ENCODE peak calls at places on chromosomes 4 and X, in eight cellular contexts. V is A549, N is HepG2, Y is ovary, C is suprapubic skin, F is tibial nerve, P is upper lobe of left lung, D is stomach. L is an unnamed sample.

GRCh38 chrX:140766024-140766611 is 56.6 kb downstream of the LINC00632 start:
- DNase-seq in P (no peak), C (no peak), Y (peak; percentile 28), N (peak; percentile 27), V (peak; percentile 68), F (peak; percentile 23), D (peak; percentile 37), L (no peak)

GRCh38 chr4:7487998-7488671 is 53.4 kb upstream of the PSAPL1 start:
- DNase-seq in D (no peak), N (no peak), C (no peak), V (no peak), P (no peak), Y (no peak), F (no peak), L (no peak)

GRCh38 chr4:54499308-54500074 is 158.3 kb upstream of the KIT start:
- DNase-seq in Y (no peak), N (no peak), V (no peak), P (no peak), C (no peak), F (no peak), D (no peak), L (peak; percentile 77)

GRCh38 chr4:115090483-115091075 is 22.8 kb downstream of the NDST4 start:
- DNase-seq in N (peak; percentile 24), Y (no peak), D (no peak), F (no peak), V (peak; percentile 5), P (no peak), C (no peak), L (no peak)

GRCh38 chr4:153488719-153489384 is 22.7 kb downstream of the TMEM131L start:
- DNase-seq in V (no peak), Y (no peak), N (no peak), D (no peak), C (no peak), P (peak; percentile 67), F (no peak), L (peak; percentile 82)

GRCh38 chr4:109079177-109079576 is 223.3 kb downstream of the COL25A1 start:
- DNase-seq in P (no peak), Y (no peak), N (no peak), C (no peak), F (no peak), V (no peak), D (no peak), L (no peak)

GRCh38 chr4:14853186-14853946 is 148.9 kb upstream of the CPEB2 start:
- DNase-seq in C (no peak), N (no peak), Y (no peak), V (peak; percentile 39), F (no peak), P (no peak), D (no peak), L (no peak)

GRCh38 chr4:87851955-87852354 is 19.2 kb downstream of the MEPE start:
- DNase-seq in D (no peak), F (no peak), N (no peak), P (no peak), C (no peak), Y (no peak), V (no peak), L (no peak)

GRCh38 chr4:68342139-68342538 is 7.8 kb downstream of the YTHDC1 start:
- DNase-seq in V (peak; percentile 28), D (no peak), N (no peak), C (no peak), F (no peak), P (no peak), Y (no peak), L (no peak)

GRCh38 chr4:162683659-162684370 is 482.9 kb downstream of the NAF1 start:
- DNase-seq in V (peak; percentile 87), P (no peak), N (peak; percentile 77), C (no peak), F (no peak), D (no peak), Y (no peak), L (no peak)

GRCh38 chr4:7423801-7424552 is 10.8 kb downstream of the PSAPL1 start:
- DNase-seq in P (no peak), Y (peak; percentile 6), F (no peak), C (peak; percentile 67), V (no peak), D (peak; percentile 14), N (no peak), L (no peak)

GRCh38 chr4:150219841-150220240 is 141.6 kb downstream of the DCLK2 start:
- DNase-seq in V (no peak), Y (no peak), P (no peak), C (no peak), N (no peak), D (no peak), F (no peak), L (no peak)

GRCh38 chr4:155025762-155026457 is 182.5 kb upstream of the NPY2R start:
- DNase-seq in N (peak; percentile 48), C (no peak), V (peak; percentile 70), F (no peak), P (no peak), D (peak; percentile 63), Y (no peak), L (no peak)

GRCh38 chrX:21658152-21658737 is at the start of gene KLHL34:
- DNase-seq in Y (no peak), V (no peak), C (no peak), D (no peak), F (no peak), N (no peak), P (peak; percentile 54), L (no peak)

GRCh38 chr4:184251680-184252000 is 34.0 kb upstream of the ENPP6 start:
- DNase-seq in V (no peak), F (no peak), D (no peak), Y (no peak), N (no peak), C (no peak), P (no peak), L (peak; percentile 72)

GRCh38 chr4:10006236-10006603 is 15.1 kb downstream of the SLC2A9 start:
- DNase-seq in D (peak; percentile 71), P (no peak), C (no peak), F (no peak), Y (no peak), V (peak; percentile 75), N (peak; percentile 86), L (no peak)
- TF ChIP-seq EP300 in D (no peak), P (no peak), C (no peak), F (peak; percentile 90), Y (no peak), V (no peak), N (peak; percentile 58), L (no peak)

GRCh38 chr4:120753854-120754253 is 168.7 kb downstream of the PRDM5 start:
- DNase-seq in F (no peak), D (no peak), Y (no peak), P (no peak), C (no peak), V (no peak), N (no peak), L (no peak)
- TF ChIP-seq EP300 in F (no peak), D (no peak), Y (no peak), P (no peak), C (no peak), V (no peak), N (no peak), L (no peak)

DNA sequence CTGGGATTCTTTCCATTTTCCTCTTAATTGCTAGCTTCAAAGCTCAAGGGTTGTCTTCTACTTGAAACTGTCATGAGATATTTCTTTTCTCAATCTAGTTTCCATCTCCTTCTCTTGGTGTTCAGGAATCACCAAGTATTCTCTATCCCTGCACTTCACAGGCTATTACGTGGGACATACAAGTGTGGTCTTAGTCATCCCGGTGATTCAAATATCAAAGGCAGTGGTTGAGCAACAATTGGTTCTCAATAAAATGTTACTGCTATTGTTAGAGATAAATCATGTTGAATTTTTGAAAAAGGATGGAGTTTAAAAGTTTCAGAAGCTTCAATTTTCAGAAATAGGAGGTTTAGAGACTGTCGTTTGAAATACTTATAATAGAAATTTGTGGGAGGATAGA is 812.9 kb downstream of the FSTL5 start:
- DNase-seq in C (no peak), N (no peak), D (no peak), Y (no peak), F (no peak), P (no peak), V (no peak), L (no peak)
- TF ChIP-seq EP300 in C (no peak), N (no peak), D (no peak), Y (no peak), F (no peak), P (no peak), V (no peak), L (no peak)

DNA sequence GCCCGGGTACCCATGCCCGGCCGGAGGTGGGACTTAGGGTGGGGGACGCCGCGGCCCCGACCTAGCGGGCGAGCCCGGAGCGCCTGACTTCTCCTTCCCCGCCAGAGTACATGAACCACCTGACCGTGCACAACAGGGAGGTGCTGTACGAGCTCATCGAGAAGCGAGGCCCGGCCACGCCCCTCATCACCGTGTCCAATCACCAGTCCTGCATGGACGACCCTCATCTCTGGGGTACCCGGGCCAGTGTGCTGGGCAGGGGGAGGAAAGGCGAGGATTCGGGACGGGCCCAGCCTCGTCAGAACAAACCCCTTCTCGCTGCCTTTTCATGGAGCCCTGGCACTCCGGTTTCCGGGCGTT is 622 bp downstream of the TAFAZZIN start:
- DNase-seq in V (peak; percentile 67), C (no peak), P (no peak), Y (peak; percentile 76), D (peak; percentile 67), N (peak; percentile 45), F (peak; percentile 42), L (no peak)
- TF ChIP-seq EP300 in V (no peak), C (no peak), P (no peak), Y (no peak), D (no peak), N (no peak), F (no peak), L (no peak)

DNA sequence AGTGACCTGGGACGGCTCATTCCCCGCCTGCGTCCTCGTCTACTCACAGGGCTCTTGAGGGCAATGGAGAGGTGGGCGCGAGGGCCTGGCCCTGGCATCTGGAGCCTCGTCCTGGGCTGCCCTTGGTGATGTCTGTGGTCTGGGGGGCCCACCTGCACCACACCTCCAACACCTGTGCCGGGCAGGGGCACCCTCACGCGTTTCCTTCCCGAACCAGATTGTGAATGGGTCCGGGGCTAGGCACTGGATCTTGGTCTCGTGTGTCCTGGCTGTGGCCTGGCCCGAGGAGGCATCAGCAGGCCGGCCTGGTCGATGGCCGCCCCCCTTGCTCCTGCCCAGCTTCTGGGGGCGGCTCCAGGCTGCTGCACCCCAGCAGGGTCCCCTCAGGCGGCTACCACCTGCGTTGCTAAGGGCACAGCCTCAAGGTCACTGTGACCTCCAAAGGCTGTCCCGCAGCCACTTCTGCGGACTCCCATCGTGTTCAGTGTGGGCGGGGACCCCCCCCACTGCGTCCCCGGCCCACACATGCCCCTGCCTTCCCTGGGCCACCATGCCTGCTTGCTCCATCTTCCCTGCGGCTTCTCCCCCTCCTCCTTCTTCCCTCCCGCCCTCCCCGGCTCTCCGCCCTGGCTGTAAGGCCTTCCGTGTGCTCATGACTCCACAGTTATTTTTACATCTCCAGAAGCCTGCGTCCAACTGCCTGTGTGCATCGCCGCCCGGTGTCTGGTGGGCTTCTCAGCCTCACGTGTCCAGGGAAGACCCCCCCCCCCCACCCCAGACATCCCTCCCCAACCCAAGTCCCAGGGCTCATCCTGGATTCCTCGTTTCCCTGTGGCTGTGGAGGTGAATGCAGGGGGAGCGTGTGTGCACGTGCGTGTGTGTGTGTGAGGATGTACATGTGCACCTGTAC is 3.8 kb downstream of the DOK7 start:
- DNase-seq in Y (no peak), C (no peak), F (no peak), P (peak; percentile 68), N (no peak), V (no peak), D (no peak), L (no peak)
- TF ChIP-seq EP300 in Y (no peak), C (no peak), F (no peak), P (no peak), N (no peak), V (no peak), D (no peak), L (no peak)

L was measured in esophagus muscularis mucosa.